ENCODE peak calls at places on chromosomes 11 and 22, in nine cellular contexts. G is A549, I is stomach, C is HepG2, T is sigmoid colon, S is transverse colon, M is esophagus muscularis mucosa, O is SK-N-SH, D is tibial nerve. P is an unnamed sample.
A peak's percentile ranks its signal among the peaks of the same experiment; 100 is the strongest.

GRCh38 chr22:41352058-41352457 is 29.7 kb upstream of the TEF start:
- DNase-seq in I (no peak), O (no peak), T (peak; percentile 65), C (no peak), S (no peak), D (no peak), M (no peak), G (peak; percentile 38), P (no peak)

GRCh38 chr22:32665676-32666075 is 135.8 kb upstream of the TIMP3 start:
- DNase-seq in O (no peak), T (no peak), C (no peak), D (no peak), S (no peak), G (no peak), M (no peak), I (no peak), P (no peak)

GRCh38 chr11:114233755-114234154 is 62.4 kb upstream of the NNMT start:
- DNase-seq in D (no peak), C (no peak), T (no peak), G (no peak), O (no peak), M (no peak), S (no peak), I (no peak), P (no peak)

GRCh38 chr11:73366953-73367352 is 9.2 kb upstream of the RELT start:
- DNase-seq in G (no peak), T (no peak), M (no peak), O (no peak), S (no peak), D (no peak), I (no peak), C (no peak), P (no peak)

GRCh38 chr22:46262449-46263207 is 515 bp downstream of the PKDREJ start:
- DNase-seq in S (peak; percentile 71), O (no peak), G (no peak), D (peak; percentile 52), T (peak; percentile 86), C (no peak), I (peak; percentile 65), M (no peak), P (peak; percentile 79)

GRCh38 chr11:111220716-111221115 is 24.8 kb upstream of the POU2AF2 start:
- DNase-seq in G (no peak), I (no peak), T (no peak), D (no peak), M (no peak), S (no peak), C (no peak), O (no peak), P (no peak)

GRCh38 chr22:27258773-27259172 is 542.8 kb downstream of the MN1 start:
- DNase-seq in I (no peak), G (no peak), S (no peak), D (no peak), T (no peak), C (no peak), M (no peak), O (peak; percentile 42), P (no peak)

GRCh38 chr22:44807915-44808690 is 55.7 kb downstream of the ARHGAP8 start:
- DNase-seq in C (peak; percentile 15), O (peak; percentile 77), S (no peak), I (no peak), G (no peak), M (no peak), D (no peak), T (no peak), P (no peak)

GRCh38 chr11:60947666-60948065 is 4.3 kb downstream of the SLC15A3 start:
- DNase-seq in M (no peak), S (no peak), O (no peak), G (no peak), D (no peak), I (no peak), C (no peak), T (no peak), P (no peak)

GRCh38 chr11:76783901-76784813 is 1.0 kb downstream of the TSKU start:
- DNase-seq in T (peak; percentile 81), C (peak; percentile 79), O (peak; percentile 97), D (no peak), G (no peak), M (no peak), S (peak; percentile 45), I (peak; percentile 56), P (peak; percentile 88)

GRCh38 chr11:14422052-14422813 is 63.2 kb upstream of the RRAS2 start:
- DNase-seq in D (peak; percentile 44), O (peak; percentile 69), M (peak; percentile 95), S (peak; percentile 66), G (peak; percentile 85), T (peak; percentile 94), I (peak; percentile 57), C (peak; percentile 82), P (peak; percentile 92)

DNA sequence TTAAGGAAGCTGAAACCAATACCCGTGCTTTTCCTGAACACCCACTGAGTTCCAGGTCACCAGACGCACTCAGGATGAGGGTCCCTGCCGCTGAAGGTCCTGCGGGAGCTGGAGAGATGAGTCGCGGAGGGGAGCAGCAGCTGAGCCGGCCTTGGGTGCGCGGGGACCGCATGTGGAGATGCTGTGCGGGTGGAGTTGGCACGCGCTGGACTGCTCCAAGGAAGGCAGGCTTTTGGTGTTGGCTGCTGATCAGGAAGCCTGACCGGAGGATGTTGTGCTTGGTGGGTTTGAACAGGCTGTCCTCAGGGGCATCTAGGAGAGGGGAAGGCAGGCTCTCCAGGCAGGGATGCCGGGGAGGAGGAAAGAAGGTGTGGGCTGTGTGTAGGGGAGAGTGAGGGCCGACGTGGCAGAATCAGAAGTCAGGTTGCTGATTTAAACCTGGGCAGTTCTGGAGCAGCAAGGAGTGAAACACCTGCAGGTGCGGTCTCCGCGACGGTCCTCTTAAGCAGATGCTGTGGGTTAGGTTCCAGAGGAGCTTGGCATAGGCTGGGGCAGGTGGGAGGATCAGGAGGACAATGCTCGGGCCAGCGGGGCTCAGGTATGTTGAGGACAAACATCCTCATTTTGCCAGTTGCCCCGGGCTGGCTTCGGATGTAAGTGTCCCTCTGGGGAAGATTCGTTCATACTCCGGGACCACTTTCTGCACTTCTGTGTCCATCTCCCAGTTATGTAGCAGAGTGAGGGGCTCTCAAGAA is 197.5 kb upstream of the B3GAT1 start:
- DNase-seq in C (no peak), D (no peak), T (no peak), G (no peak), I (no peak), O (no peak), M (peak; percentile 70), S (no peak), P (no peak)
- TF ChIP-seq EP300 in C (no peak), D (no peak), T (no peak), G (no peak), I (no peak), O (no peak), M (no peak), S (no peak), P (no peak)

GRCh38 chr22:22685586-22685985 is 41.2 kb downstream of the GGTLC2 start:
- DNase-seq in G (no peak), I (no peak), C (no peak), O (no peak), D (no peak), S (no peak), T (peak; percentile 37), M (no peak), P (no peak)

GRCh38 chr22:22691055-22691454 is 46.6 kb downstream of the GGTLC2 start:
- DNase-seq in S (no peak), G (no peak), D (no peak), T (no peak), I (no peak), O (no peak), C (no peak), M (no peak), P (no peak)

GRCh38 chr22:22684605-22685561 is 40.5 kb downstream of the GGTLC2 start:
- DNase-seq in G (no peak), I (no peak), T (peak; percentile 43), D (no peak), O (no peak), C (no peak), M (no peak), S (peak; percentile 58), P (no peak)

GRCh38 chr22:22689621-22690345 is 45.4 kb downstream of the GGTLC2 start:
- DNase-seq in C (no peak), G (no peak), I (no peak), O (no peak), D (no peak), S (no peak), M (no peak), T (peak; percentile 29), P (no peak)

DNA sequence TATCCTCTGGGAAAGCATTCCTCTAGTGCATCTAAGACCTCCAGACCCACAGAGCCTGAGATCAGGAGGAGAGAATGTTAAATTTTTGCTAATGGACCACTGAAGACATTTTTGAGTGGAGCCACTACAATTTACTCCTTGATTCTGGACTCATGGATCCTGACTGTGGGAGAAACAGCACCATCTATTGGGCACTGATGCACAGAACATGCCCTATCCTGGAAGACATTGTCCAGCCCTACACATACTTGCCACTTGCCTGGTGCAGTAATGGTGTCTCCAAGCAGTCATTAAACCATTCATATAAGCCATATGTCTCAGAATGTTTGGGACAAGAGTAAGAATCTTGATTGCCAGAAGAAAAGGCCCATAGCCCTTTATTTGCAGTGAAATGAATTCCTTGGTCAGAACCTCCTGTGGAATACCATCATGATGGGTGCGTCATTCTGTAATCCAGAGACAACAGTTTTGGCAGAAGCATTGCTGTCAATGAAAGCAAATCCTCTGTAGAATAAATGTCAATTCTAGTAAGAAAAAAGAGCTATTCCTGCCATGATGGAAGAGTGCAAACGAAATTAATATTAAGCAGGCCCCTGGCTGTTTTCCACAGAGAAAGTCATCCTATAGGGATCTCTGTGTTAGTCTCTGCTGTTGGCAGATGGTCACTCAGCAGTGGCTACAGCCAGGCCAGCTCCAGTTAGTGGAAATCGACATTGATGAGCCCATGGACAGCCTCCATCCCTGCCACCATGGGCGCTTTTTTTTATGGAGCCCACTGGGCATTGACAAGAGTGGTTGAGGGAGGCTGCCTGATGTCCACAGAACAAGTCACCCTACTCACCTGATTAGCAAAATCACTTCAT is 43.5 kb downstream of the GGTLC2 start:
- DNase-seq in I (peak; percentile 34), M (no peak), G (no peak), T (no peak), D (peak; percentile 75), S (peak; percentile 34), O (peak; percentile 60), C (peak; percentile 43), P (no peak)
- TF ChIP-seq CTCF in I (peak; percentile 35), M (peak; percentile 50), G (peak; percentile 55), T (no peak), D (peak; percentile 61), S (peak; percentile 59), O (peak; percentile 75), C (peak; percentile 78), P (peak; percentile 66)

DNA sequence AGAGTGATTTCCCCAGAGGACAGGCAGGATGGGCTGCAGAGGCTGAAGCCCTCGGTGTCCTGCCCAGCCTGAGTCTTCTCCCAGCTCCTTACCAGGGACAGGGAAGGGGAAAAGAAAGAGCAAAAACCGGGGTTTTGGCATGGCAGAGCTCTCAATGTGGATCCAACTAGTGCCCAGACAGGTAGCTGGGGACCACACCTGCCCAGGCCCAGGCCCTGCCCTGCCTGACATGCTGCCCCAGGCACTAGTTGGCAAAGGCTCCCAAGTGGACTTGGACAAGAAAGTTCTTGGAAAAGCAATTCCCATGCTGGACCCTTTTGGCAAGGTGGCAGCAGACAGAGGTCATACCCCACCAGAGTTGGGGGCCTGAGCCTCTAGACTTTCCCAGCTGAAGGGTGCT is 31.1 kb downstream of the NECTIN1 start:
- DNase-seq in G (no peak), I (no peak), D (no peak), O (no peak), S (no peak), T (no peak), M (no peak), C (no peak), P (no peak)
- H3K4me1 ChIP-seq in G (peaks cover 10% of the 10 kb centered on the region), I (peaks cover 7% of the 10 kb centered on the region), D (peaks cover 5% of the 10 kb centered on the region), O (peaks cover 98% of the 10 kb centered on the region), S (peaks cover 64% of the 10 kb centered on the region), T (peaks cover 4% of the 10 kb centered on the region), M (peaks cover 17% of the 10 kb centered on the region), C (peaks cover 72% of the 10 kb centered on the region), P (peaks cover 1% of the 10 kb centered on the region)

GRCh38 chr11:122141757-122142156 is 25.7 kb upstream of the BLID start:
- DNase-seq in S (no peak), C (no peak), I (no peak), D (no peak), G (no peak), T (no peak), M (no peak), O (no peak), P (no peak)
- TF ChIP-seq EP300 in S (no peak), C (no peak), I (no peak), D (no peak), G (no peak), T (no peak), M (no peak), O (no peak), P (no peak)